ENCODE peak calls at places on chromosome 20, in four cellular contexts. N is HCT116, U is K562, H is HepG2. P is an unnamed sample.

GRCh38 chr20:1894471-1894950 is 696 bp upstream of the SIRPA start:
- DNase-seq in N (no peak), U (peak; percentile 17), H (no peak), P (no peak)

GRCh38 chr20:47535088-47535487 is 33.4 kb downstream of the NCOA3 start:
- DNase-seq in N (no peak), U (peak; percentile 14), H (peak; percentile 41), P (no peak)

GRCh38 chr20:57048027-57048869 is 218.2 kb downstream of the BMP7 start:
- DNase-seq in N (no peak), U (peak; percentile 74), H (peak; percentile 35), P (no peak)

GRCh38 chr20:35462351-35462750 is 7.0 kb downstream of the CEP250 start:
- DNase-seq in N (no peak), U (peak; percentile 94), H (no peak), P (no peak)

GRCh38 chr20:5349448-5349847 is 32.7 kb upstream of the PROKR2 start:
- DNase-seq in N (no peak), U (no peak), H (no peak), P (no peak)

GRCh38 chr20:20174089-20174835 is 121.9 kb downstream of the CFAP61 start:
- DNase-seq in N (no peak), U (no peak), H (no peak), P (no peak)

GRCh38 chr20:44264287-44264686 is 17.2 kb downstream of the GDAP1L1 start:
- DNase-seq in N (no peak), U (no peak), H (no peak), P (no peak)

GRCh38 chr20:25361287-25361683 is 29.4 kb downstream of the ABHD12 start:
- DNase-seq in N (no peak), U (no peak), H (peak; percentile 33), P (no peak)

GRCh38 chr20:38789503-38790209 is 15.8 kb upstream of the PPP1R16B start:
- DNase-seq in N (peak; percentile 63), U (no peak), H (no peak), P (no peak)

GRCh38 chr20:52031574-52032303 is 159.8 kb downstream of the ZFP64 start:
- DNase-seq in N (no peak), U (no peak), H (peak; percentile 95), P (no peak)

GRCh38 chr20:12597491-12597890 is 411.3 kb upstream of the SPTLC3 start:
- DNase-seq in N (no peak), U (no peak), H (no peak), P (no peak)

GRCh38 chr20:4726710-4727391 is 5.1 kb downstream of the PRND start:
- DNase-seq in N (no peak), U (no peak), H (no peak), P (no peak)

GRCh38 chr20:57309544-57310115 is 20.0 kb upstream of the SPO11 start:
- DNase-seq in N (no peak), U (no peak), H (no peak), P (no peak)

GRCh38 chr20:45981261-45981660 is 9.3 kb upstream of the ZNF335 start:
- DNase-seq in N (no peak), U (no peak), H (no peak), P (no peak)

GRCh38 chr20:8722277-8722928 is 346.5 kb upstream of the PLCB4 start:
- DNase-seq in N (peak; percentile 59), U (peak; percentile 33), H (peak; percentile 83), P (peak; percentile 51)

GRCh38 chr20:52192296-52193007 is 873 bp upstream of the ZFP64 start:
- DNase-seq in N (peak; percentile 38), U (peak; percentile 71), H (peak; percentile 83), P (peak; percentile 33)

GRCh38 chr20:62405108-62405980 is 1.7 kb downstream of the CABLES2 start:
- DNase-seq in N (no peak), U (peak; percentile 64), H (peak; percentile 65), P (no peak)

GRCh38 chr20:39462436-39462835 is 500.3 kb downstream of the DHX35 start:
- DNase-seq in N (no peak), U (no peak), H (no peak), P (no peak)

GRCh38 chr20:32164984-32165735 is 42.4 kb downstream of the PLAGL2 start:
- DNase-seq in N (no peak), U (no peak), H (no peak), P (no peak)

GRCh38 chr20:57526067-57526884 is 1.3 kb upstream of the CTCFL start:
- DNase-seq in N (peak; percentile 15), U (peak; percentile 79), H (peak; percentile 50), P (no peak)

GRCh38 chr20:48403362-48403761 is 424.4 kb downstream of the PREX1 start:
- DNase-seq in N (no peak), U (no peak), H (no peak), P (no peak)

GRCh38 chr20:25237610-25238318 is 10.1 kb upstream of the PYGB start:
- DNase-seq in N (peak; percentile 94), U (peak; percentile 77), H (peak; percentile 90), P (peak; percentile 97)

GRCh38 chr20:45823949-45824835 is 2.9 kb downstream of the TNNC2 start:
- DNase-seq in N (no peak), U (no peak), H (peak; percentile 51), P (no peak)

GRCh38 chr20:30485331-30486102 is 771.9 kb upstream of the DEFB115 start:
- DNase-seq in N (no peak), U (no peak), H (no peak), P (no peak)

GRCh38 chr20:49104365-49104648 is 58.2 kb downstream of the CSE1L start:
- DNase-seq in N (no peak), U (no peak), H (no peak), P (no peak)

GRCh38 chr20:57675773-57676172 is 34.0 kb downstream of the PMEPA1 start:
- DNase-seq in N (no peak), U (no peak), H (no peak), P (no peak)

GRCh38 chr20:54668271-54669053 is 193.1 kb downstream of the DOK5 start:
- DNase-seq in N (no peak), U (peak; percentile 23), H (peak; percentile 41), P (no peak)

GRCh38 chr20:62697468-62697912 is 11.1 kb upstream of the NTSR1 start:
- DNase-seq in N (no peak), U (no peak), H (no peak), P (no peak)

GRCh38 chr20:56955673-56956072 is 310.8 kb downstream of the BMP7 start:
- DNase-seq in N (no peak), U (no peak), H (no peak), P (no peak)

GRCh38 chr20:50339196-50339901 is 148.7 kb downstream of the CEBPB start:
- DNase-seq in N (no peak), U (no peak), H (no peak), P (no peak)

GRCh38 chr20:1267161-1267560 is 1.1 kb downstream of the SNPH start:
- DNase-seq in N (no peak), U (no peak), H (no peak), P (no peak)

GRCh38 chr20:9884061-9884460 is 45.2 kb upstream of the PAK5 start:
- DNase-seq in N (no peak), U (no peak), H (no peak), P (no peak)

GRCh38 chr20:8372819-8373218 is 240.8 kb downstream of the PLCB1 start:
- DNase-seq in N (no peak), U (no peak), H (no peak), P (no peak)

GRCh38 chr20:61898405-61898804 is 167.3 kb downstream of the TAF4 start:
- DNase-seq in N (no peak), U (no peak), H (no peak), P (no peak)

GRCh38 chr20:42595625-42596024 is 594.1 kb downstream of the PTPRT start:
- DNase-seq in N (no peak), U (no peak), H (no peak), P (no peak)

GRCh38 chr20:50320005-50320909 is 129.6 kb downstream of the CEBPB start:
- DNase-seq in N (no peak), U (no peak), H (no peak), P (no peak)

GRCh38 chr20:33796263-33796906 is 14.8 kb upstream of the CHMP4B start:
- DNase-seq in N (peak; percentile 73), U (no peak), H (no peak), P (no peak)
- TF ChIP-seq POLR2AphosphoS5 in N (peak; percentile 50), U (no peak), H (no peak), P (no peak)

DNA sequence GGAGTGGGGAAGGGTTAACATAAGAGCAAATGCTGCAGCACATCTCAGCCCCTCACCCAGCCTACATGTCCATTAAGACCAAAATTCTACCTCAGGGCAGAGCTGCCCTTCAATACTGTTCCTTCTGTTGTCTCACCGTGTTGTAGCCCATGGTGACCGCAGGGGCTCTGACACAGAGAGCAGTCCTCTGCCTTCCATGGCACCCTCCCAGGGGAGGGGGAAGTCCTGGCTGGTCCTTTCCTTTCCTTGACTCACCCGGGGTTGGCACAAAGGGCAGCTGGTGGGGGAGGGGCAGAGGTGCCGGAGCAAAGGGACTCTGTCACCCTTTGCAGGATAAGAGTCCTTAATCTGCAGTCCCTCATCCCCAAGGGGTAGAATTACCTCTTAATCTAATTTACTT is 15.2 kb downstream of the NKX2-2 start:
- DNase-seq in N (no peak), U (no peak), H (no peak), P (no peak)
- TF ChIP-seq TCF7L2 in N (no peak), U (no peak), H (no peak), P (no peak)

GRCh38 chr20:3042621-3043020 is 801 bp upstream of the GNRH2 start:
- DNase-seq in N (no peak), U (no peak), H (no peak), P (no peak)
- TF ChIP-seq POLR2AphosphoS5 in N (no peak), U (no peak), H (no peak), P (no peak)

DNA sequence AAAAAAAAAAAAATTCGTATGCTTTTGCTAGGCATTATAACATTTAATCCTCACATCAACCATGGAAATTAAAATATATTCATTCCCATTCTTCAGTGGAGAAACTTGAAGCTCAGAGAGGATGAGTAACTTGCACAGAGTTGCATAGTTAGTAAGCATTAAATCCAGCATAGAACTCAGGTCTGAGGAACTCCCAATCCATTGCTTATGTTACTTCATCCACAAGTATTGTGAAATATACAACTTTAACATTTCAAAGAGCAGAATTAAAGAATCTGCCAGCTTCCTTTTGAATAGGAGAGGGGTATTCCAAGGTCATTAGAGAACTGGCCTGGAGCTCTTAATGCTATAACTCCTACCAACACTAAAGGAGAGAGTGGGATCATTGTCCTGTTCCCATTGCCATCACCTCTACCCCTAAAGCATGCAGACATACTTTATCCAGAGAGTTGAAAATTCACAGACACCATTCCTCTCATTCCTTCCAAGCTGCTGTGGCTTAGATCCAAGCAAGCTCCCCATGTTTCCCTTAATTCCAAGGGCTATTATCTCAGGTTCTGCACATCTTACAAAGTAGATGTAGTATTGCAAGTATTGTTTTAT is 91.9 kb downstream of the FLRT3 start:
- DNase-seq in N (no peak), U (no peak), H (no peak), P (no peak)
- TF ChIP-seq TCF7L2 in N (no peak), U (no peak), H (no peak), P (no peak)

DNA sequence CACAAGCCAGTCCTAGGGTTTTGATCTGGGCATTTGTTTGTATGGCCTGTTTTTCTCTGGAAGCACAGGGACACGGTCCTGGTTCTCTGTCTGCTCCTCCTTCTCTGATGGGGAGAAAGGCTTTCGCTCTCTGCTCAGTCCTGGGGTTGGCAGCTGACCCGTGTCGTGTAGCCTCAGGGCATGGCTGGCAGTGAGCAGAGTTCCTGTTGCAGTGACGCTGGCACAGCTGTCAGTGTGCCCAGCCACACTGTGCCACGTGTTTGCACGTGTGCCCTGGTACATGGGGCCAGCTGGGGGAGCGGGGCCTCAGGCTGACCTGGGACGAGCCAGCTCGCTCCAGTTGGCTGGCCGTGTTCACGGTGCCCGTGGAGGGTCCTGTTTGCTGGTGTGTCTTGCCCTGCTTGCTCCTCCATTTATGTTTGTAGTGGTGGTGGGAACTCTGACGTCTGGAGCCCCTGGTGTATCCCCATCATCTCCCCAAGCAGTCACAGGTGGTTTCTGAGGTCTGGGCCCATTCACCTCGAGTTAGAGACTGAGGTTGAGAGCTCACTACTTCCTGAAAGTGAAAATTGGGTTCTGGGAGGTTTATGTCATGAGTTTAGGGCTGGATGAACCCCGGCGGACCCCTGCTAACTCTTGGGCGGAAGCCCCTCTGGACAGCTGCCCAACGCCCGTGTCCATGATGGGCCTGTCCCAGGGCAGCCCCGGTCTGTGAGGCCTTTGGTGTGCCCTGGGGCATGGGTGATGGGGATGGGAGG is 10.2 kb upstream of the DNAJC5 start:
- DNase-seq in N (no peak), U (no peak), H (no peak), P (no peak)
- TF ChIP-seq POLR2AphosphoS5 in N (no peak), U (no peak), H (no peak), P (no peak)